ENCODE peak calls at places on chromosome 18, in four cellular contexts. D, U, I and W are unnamed samples.

GRCh38 chr18:11570073-11570588 is 39.3 kb upstream of the SLC35G4 start:
- DNase-seq in U (no peak), I (no peak), D (no peak), W (no peak)

GRCh38 chr18:53745986-53746385 is 478.5 kb downstream of the MBD2 start:
- DNase-seq in I (no peak), D (no peak), U (no peak), W (no peak)

GRCh38 chr18:72840109-72840508 is 27.7 kb downstream of the NETO1 start:
- DNase-seq in I (no peak), D (no peak), U (no peak), W (peak; percentile 35)

GRCh38 chr18:54117853-54118773 is 106.4 kb downstream of the MBD2 start:
- DNase-seq in D (no peak), I (no peak), U (no peak), W (peak; percentile 92)

GRCh38 chr18:9466911-9467310 is 8.4 kb upstream of the RALBP1 start:
- DNase-seq in U (no peak), D (no peak), I (no peak), W (no peak)

GRCh38 chr18:72208920-72209676 is 335.0 kb downstream of the CBLN2 start:
- DNase-seq in D (no peak), I (no peak), U (no peak), W (no peak)

GRCh38 chr18:78765637-78766281 is 213.9 kb upstream of the SALL3 start:
- DNase-seq in D (no peak), U (no peak), I (no peak), W (no peak)

GRCh38 chr18:68447286-68447685 is 267.6 kb downstream of the TMX3 start:
- DNase-seq in D (no peak), U (no peak), I (no peak), W (no peak)

GRCh38 chr18:34494359-34494696 is 215.8 kb upstream of the DTNA start:
- DNase-seq in I (no peak), U (no peak), D (no peak), W (peak; percentile 39)

GRCh38 chr18:46174317-46175039 is 70.3 kb downstream of the HAUS1 start:
- DNase-seq in D (no peak), U (peak; percentile 38), I (no peak), W (peak; percentile 51)

GRCh38 chr18:23077493-23078256 is 57.6 kb upstream of the CABLES1 start:
- DNase-seq in I (no peak), D (no peak), U (no peak), W (no peak)

GRCh38 chr18:75492897-75493296 is 65.4 kb upstream of the SMIM21 start:
- DNase-seq in I (no peak), D (no peak), U (no peak), W (no peak)

GRCh38 chr18:4256786-4257417 is 198.2 kb downstream of the DLGAP1 start:
- DNase-seq in U (no peak), I (no peak), D (no peak), W (no peak)

GRCh38 chr18:72539861-72540260 is 4.3 kb downstream of the CBLN2 start:
- DNase-seq in I (no peak), U (no peak), D (no peak), W (no peak)

GRCh38 chr18:48837676-48838075 is 113.1 kb downstream of the SMAD7 start:
- DNase-seq in I (no peak), U (no peak), D (no peak), W (no peak)

GRCh38 chr18:7872569-7872968 is 305.5 kb downstream of the PTPRM start:
- DNase-seq in I (no peak), D (no peak), U (no peak), W (peak; percentile 22)

GRCh38 chr18:57898506-57899124 is 95.5 kb upstream of the ATP8B1 start:
- DNase-seq in U (peak; percentile 21), I (peak; percentile 38), D (no peak), W (no peak)

GRCh38 chr18:8839285-8839684 is 133.9 kb downstream of the MTCL1 start:
- DNase-seq in D (no peak), I (no peak), U (no peak), W (peak; percentile 78)

GRCh38 chr18:26252411-26252810 is 26.2 kb downstream of the TAF4B start:
- DNase-seq in U (no peak), I (no peak), D (no peak), W (no peak)

GRCh38 chr18:477565-477964 is 22.9 kb downstream of the COLEC12 start:
- DNase-seq in U (no peak), I (no peak), D (no peak), W (peak; percentile 12)

GRCh38 chr18:45652303-45652702 is 37.0 kb downstream of the SLC14A2 start:
- DNase-seq in I (no peak), D (no peak), U (no peak), W (no peak)

GRCh38 chr18:75752864-75753263 is 325.4 kb upstream of the SMIM21 start:
- DNase-seq in D (no peak), I (no peak), U (no peak), W (no peak)

GRCh38 chr18:47701133-47701532 is 229.3 kb downstream of the SMAD2 start:
- DNase-seq in U (no peak), I (no peak), D (no peak), W (no peak)

GRCh38 chr18:9947248-9947647 is 33.4 kb downstream of the VAPA start:
- DNase-seq in D (no peak), U (no peak), I (no peak), W (no peak)

GRCh38 chr18:51946946-51947345 is 393.1 kb upstream of the DCC start:
- DNase-seq in U (no peak), I (no peak), D (no peak), W (no peak)

GRCh38 chr18:54679318-54680149 is 88.5 kb downstream of the DYNAP start:
- DNase-seq in D (no peak), U (peak; percentile 82), I (no peak), W (peak; percentile 87)

GRCh38 chr18:48027401-48027931 is 97.0 kb upstream of the SMAD2 start:
- DNase-seq in I (no peak), D (no peak), U (no peak), W (no peak)

GRCh38 chr18:27311114-27311513 is 126.0 kb upstream of the CHST9 start:
- DNase-seq in I (no peak), U (no peak), D (no peak), W (no peak)

GRCh38 chr18:28158083-28158581 is 18.8 kb downstream of the CDH2 start:
- DNase-seq in U (no peak), D (no peak), I (no peak), W (no peak)

GRCh38 chr18:66826211-66826610 is 222.3 kb upstream of the CDH19 start:
- DNase-seq in I (no peak), D (no peak), U (no peak), W (no peak)